ENCODE peak calls at places on chromosomes 2 and 18, in six cellular contexts. N is stimulated activated CD4-positive, alpha-beta T cell treated with anti-CD3 and anti-CD28 coated beads, Interleukin-12 subunit alpha, Interleukin-12 subunit beta, amount 100 ng/mL, for 4 hours; H is GM23248; Z is stimulated activated CD8-positive, alpha-beta memory T cell treated with anti-CD3 and anti-CD28 coated beads, Interleukin-4, amount 100 ng/mL, for 1 hour; Y is T follicular helper cell; J is NCI-H748 treated with DMSO at 0.1 percent for 48 hours. L is an unnamed sample.

GRCh38 chr2:73822276-73822675 is 6.5 kb upstream of the STAMBP start:
- DNase-seq in N (no peak), H (no peak), Z (no peak), Y (no peak), J (no peak), L (no peak)

GRCh38 chr2:181989099-181989498 is 3.4 kb downstream of the PPP1R1C start:
- DNase-seq in N (no peak), H (no peak), Z (no peak), Y (no peak), J (no peak), L (no peak)

GRCh38 chr2:162074579-162074922 is 536 bp upstream of the DPP4 start:
- DNase-seq in N (no peak), H (peak; percentile 48), Z (no peak), Y (no peak), J (no peak), L (no peak)

GRCh38 chr18:25392199-25392598 is 40.2 kb upstream of the ZNF521 start:
- DNase-seq in N (no peak), H (no peak), Z (no peak), Y (no peak), J (no peak), L (no peak)

GRCh38 chr2:53286336-53286735 is 481.3 kb upstream of the CHAC2 start:
- DNase-seq in N (no peak), H (peak; percentile 1), Z (no peak), Y (no peak), J (no peak), L (no peak)

GRCh38 chr2:179322289-179322688 is 57.7 kb upstream of the SESTD1 start:
- DNase-seq in N (no peak), H (no peak), Z (no peak), Y (no peak), J (no peak), L (no peak)

GRCh38 chr2:237600205-237600846 is 9.8 kb upstream of the RAB17 start:
- DNase-seq in N (no peak), H (peak; percentile 84), Z (no peak), Y (no peak), J (no peak), L (peak; percentile 16)

GRCh38 chr2:138500592-138501426 is 761 bp upstream of the SPOPL start:
- DNase-seq in N (no peak), H (no peak), Z (no peak), Y (no peak), J (no peak), L (peak; percentile 15)

GRCh38 chr18:79576686-79577351 is 102.8 kb upstream of the CTDP1 start:
- DNase-seq in N (no peak), H (peak; percentile 18), Z (no peak), Y (no peak), J (no peak), L (peak; percentile 84)

GRCh38 chr2:201470821-201471731 is 19.5 kb downstream of the STRADB start:
- DNase-seq in N (no peak), H (peak; percentile 12), Z (no peak), Y (no peak), J (no peak), L (no peak)

GRCh38 chr2:147082850-147083522 is 761.8 kb upstream of the ACVR2A start:
- DNase-seq in N (peak; percentile 25), H (peak; percentile 72), Z (no peak), Y (peak; percentile 27), J (peak; percentile 12), L (peak; percentile 96)

GRCh38 chr2:85838181-85838580 is 50.6 kb downstream of the ST3GAL5 start:
- DNase-seq in N (no peak), H (no peak), Z (no peak), Y (no peak), J (no peak), L (no peak)

GRCh38 chr2:12289105-12289802 is 427.5 kb upstream of the TRIB2 start:
- DNase-seq in N (no peak), H (no peak), Z (no peak), Y (no peak), J (no peak), L (no peak)

GRCh38 chr2:225558425-225558824 is 158.9 kb downstream of the NYAP2 start:
- DNase-seq in N (no peak), H (no peak), Z (no peak), Y (no peak), J (no peak), L (no peak)

GRCh38 chr2:8456149-8457091 is 225.4 kb upstream of the ID2 start:
- DNase-seq in N (peak; percentile 45), H (no peak), Z (no peak), Y (peak; percentile 25), J (no peak), L (no peak)

GRCh38 chr2:183903026-183903425 is 695.3 kb upstream of the ZNF804A start:
- DNase-seq in N (no peak), H (no peak), Z (no peak), Y (no peak), J (no peak), L (no peak)

GRCh38 chr18:24372279-24372678 is 25.3 kb downstream of the OSBPL1A start:
- DNase-seq in N (no peak), H (no peak), Z (no peak), Y (no peak), J (no peak), L (no peak)

GRCh38 chr2:73283545-73284295 is 558 bp downstream of the FBXO41 start:
- DNase-seq in N (peak; percentile 18), H (no peak), Z (no peak), Y (no peak), J (no peak), L (no peak)

GRCh38 chr2:194383404-194383803 is 1273.6 kb upstream of the SLC39A10 start:
- DNase-seq in N (no peak), H (no peak), Z (no peak), Y (no peak), J (no peak), L (no peak)

GRCh38 chr2:29562896-29563295 is 358.5 kb downstream of the ALK start:
- DNase-seq in N (no peak), H (no peak), Z (no peak), Y (no peak), J (no peak), L (no peak)

L was measured in pons.